ENCODE peak calls at places on chromosomes 1 and 21, in ten cellular contexts. I is fibroblast of lung; B is choroid plexus epithelial cell; A is upper lobe of right lung; X is transverse colon; C is HFF-Myc; L is H9; F is lower lobe of right lung; N is CD4-positive, alpha-beta T cell; P is glutamatergic neuron. Q is an unnamed sample.

GRCh38 chr1:11384170-11384554 is 94.8 kb upstream of the DISP3 start:
- DNase-seq in I (no peak), B (no peak), A (no peak), X (no peak), C (peak; percentile 38), L (no peak), F (no peak), N (no peak), P (no peak), Q (no peak)

GRCh38 chr1:209853677-209854076 is 25.9 kb downstream of the UTP25 start:
- DNase-seq in I (no peak), B (no peak), A (no peak), X (no peak), C (no peak), L (no peak), F (no peak), N (no peak), P (no peak), Q (no peak)

GRCh38 chr1:23140940-23141596 is 27.6 kb downstream of the LUZP1 start:
- DNase-seq in I (no peak), B (no peak), A (no peak), X (no peak), C (no peak), L (no peak), F (no peak), N (no peak), P (no peak), Q (no peak)

GRCh38 chr1:152886090-152886489 is 8.0 kb downstream of the SMCP start:
- DNase-seq in I (peak; percentile 22), B (no peak), A (no peak), X (no peak), C (no peak), L (no peak), F (no peak), N (no peak), P (no peak), Q (no peak)

GRCh38 chr1:115467790-115468189 is 129.7 kb upstream of the NGF start:
- DNase-seq in I (no peak), B (no peak), A (no peak), X (no peak), C (no peak), L (no peak), F (no peak), N (no peak), P (no peak), Q (no peak)

GRCh38 chr1:27007909-27008582 is 4.6 kb downstream of the TENT5B start:
- DNase-seq in I (no peak), B (no peak), A (peak; percentile 91), X (peak; percentile 81), C (no peak), L (peak; percentile 89), F (peak; percentile 90), N (no peak), P (no peak), Q (peak; percentile 84)

GRCh38 chr1:26533951-26534514 is 4.5 kb downstream of the RPS6KA1 start:
- DNase-seq in I (no peak), B (no peak), A (no peak), X (no peak), C (no peak), L (no peak), F (no peak), N (no peak), P (no peak), Q (no peak)

GRCh38 chr21:35259452-35259851 is 210.3 kb upstream of the RUNX1 start:
- DNase-seq in I (no peak), B (no peak), A (no peak), X (no peak), C (no peak), L (no peak), F (no peak), N (no peak), P (no peak), Q (peak; percentile 48)

GRCh38 chr1:45272943-45273342 is 53.8 kb upstream of the HPDL start:
- DNase-seq in I (peak; percentile 90), B (peak; percentile 84), A (no peak), X (no peak), C (peak; percentile 7), L (no peak), F (no peak), N (no peak), P (no peak), Q (no peak)

GRCh38 chr1:118947790-118948189 is 40.4 kb downstream of the TBX15 start:
- DNase-seq in I (peak; percentile 77), B (peak; percentile 89), A (no peak), X (no peak), C (no peak), L (no peak), F (no peak), N (no peak), P (no peak), Q (no peak)

GRCh38 chr1:82091729-82092128 is 291.0 kb downstream of the ADGRL2 start:
- DNase-seq in I (peak; percentile 49), B (peak; percentile 76), A (no peak), X (no peak), C (no peak), L (no peak), F (no peak), N (no peak), P (no peak), Q (no peak)
- TF ChIP-seq CTCF in I (no peak), B (peak; percentile 36), A (no peak), X (no peak), C (no peak), L (peak; percentile 61), F (peak; percentile 8), N (no peak), P (no peak), Q (no peak)

GRCh38 chr1:175070818-175071217 is 3.2 kb downstream of the TNN start:
- DNase-seq in I (no peak), B (no peak), A (no peak), X (no peak), C (no peak), L (no peak), F (no peak), N (no peak), P (no peak), Q (no peak)
- TF ChIP-seq CTCF in I (no peak), B (no peak), A (no peak), X (no peak), C (no peak), L (no peak), F (no peak), N (no peak), P (no peak), Q (no peak)

GRCh38 chr1:94926915-94927404 is at the start of gene CNN3:
- DNase-seq in I (peak; percentile 93), B (peak; percentile 95), A (peak; percentile 97), X (peak; percentile 94), C (peak; percentile 62), L (peak; percentile 94), F (peak; percentile 94), N (peak; percentile 69), P (peak; percentile 97), Q (peak; percentile 95)
- TF ChIP-seq CTCF in I (no peak), B (peak; percentile 25), A (no peak), X (no peak), C (no peak), L (no peak), F (no peak), N (no peak), P (no peak), Q (no peak)

GRCh38 chr1:147516157-147516917 is 25.0 kb upstream of the BCL9 start:
- DNase-seq in I (no peak), B (no peak), A (no peak), X (no peak), C (no peak), L (no peak), F (no peak), N (no peak), P (no peak), Q (no peak)

GRCh38 chr1:147514233-147514632 is 27.1 kb upstream of the BCL9 start:
- DNase-seq in I (no peak), B (no peak), A (no peak), X (no peak), C (no peak), L (no peak), F (no peak), N (no peak), P (no peak), Q (no peak)

GRCh38 chr1:147509786-147510360 is 31.4 kb upstream of the BCL9 start:
- DNase-seq in I (no peak), B (peak; percentile 34), A (no peak), X (no peak), C (no peak), L (no peak), F (no peak), N (no peak), P (peak; percentile 35), Q (no peak)

DNA sequence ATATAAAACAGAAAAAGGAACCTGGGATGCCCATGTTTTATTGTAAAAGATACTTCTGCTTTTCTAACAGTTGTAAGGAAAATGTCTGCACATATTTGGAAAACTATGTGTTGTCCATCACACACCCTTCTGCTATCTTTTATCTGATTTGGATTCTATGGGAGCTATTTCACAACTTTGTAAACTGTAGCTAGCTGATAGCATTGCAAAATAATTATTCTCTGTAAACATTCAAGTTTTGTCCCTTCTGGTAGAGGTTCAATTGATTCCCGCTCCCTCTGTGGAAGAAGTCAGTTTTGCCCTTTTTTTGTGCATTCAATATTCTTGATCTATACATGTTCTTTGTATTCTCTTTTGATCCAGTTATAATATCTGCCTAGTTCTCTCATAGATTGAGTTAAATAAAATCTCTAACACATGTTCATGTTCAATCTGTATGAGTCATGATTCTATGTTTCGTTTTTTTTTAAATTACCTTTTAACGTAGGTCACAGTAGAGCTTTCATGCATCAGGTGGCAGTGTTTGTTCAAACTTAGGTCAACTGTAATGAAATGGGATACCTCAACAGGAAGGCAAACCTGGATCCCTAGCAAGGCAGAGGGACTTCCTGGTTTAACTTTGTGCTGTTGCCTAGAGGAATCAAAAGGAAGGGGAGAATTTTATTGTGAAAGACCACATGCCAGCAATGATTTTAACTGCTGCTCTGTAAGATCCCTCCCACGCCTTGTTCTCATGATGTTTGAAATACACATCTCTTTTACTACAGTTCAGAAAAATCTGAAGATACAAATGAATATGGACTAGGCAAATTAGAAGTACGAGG is 26.0 kb upstream of the BCL9 start:
- DNase-seq in I (peak; percentile 45), B (peak; percentile 77), A (no peak), X (no peak), C (peak; percentile 50), L (peak; percentile 46), F (no peak), N (no peak), P (no peak), Q (peak; percentile 73)
- TF ChIP-seq CTCF in I (no peak), B (peak; percentile 23), A (peak; percentile 26), X (no peak), C (peak; percentile 4), L (peak; percentile 61), F (no peak), N (peak; percentile 67), P (no peak), Q (peak; percentile 25)

DNA sequence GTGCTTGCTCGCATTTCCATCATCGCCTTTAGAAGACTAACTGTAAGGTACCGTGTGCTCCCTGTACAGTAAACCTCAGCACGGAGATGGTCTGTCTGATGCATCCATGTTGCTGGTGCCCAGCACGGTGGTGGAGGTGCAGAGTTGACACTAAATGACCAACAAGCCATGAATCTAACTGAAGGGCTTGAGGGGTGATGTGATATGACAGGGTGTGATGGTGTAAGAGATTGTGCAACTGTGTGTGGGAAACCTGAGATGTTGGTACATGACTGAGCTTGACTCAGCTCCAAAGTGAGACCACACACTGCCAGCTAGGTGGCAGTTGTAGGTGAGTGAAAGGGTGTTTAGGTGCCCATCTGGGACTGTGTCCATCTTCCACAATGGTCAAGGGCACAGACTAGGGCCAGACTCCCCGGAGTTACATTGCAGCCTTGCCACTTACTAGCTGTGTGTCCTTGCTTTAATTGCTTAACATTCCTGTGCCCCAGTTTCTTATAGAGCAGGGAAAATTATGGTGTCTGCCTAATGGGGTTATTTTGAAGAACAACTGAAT is 21.4 kb downstream of the SLC2A1 start:
- DNase-seq in I (peak; percentile 74), B (peak; percentile 64), A (peak; percentile 21), X (peak; percentile 9), C (no peak), L (no peak), F (no peak), N (no peak), P (no peak), Q (peak; percentile 54)
- TF ChIP-seq CTCF in I (no peak), B (no peak), A (no peak), X (no peak), C (no peak), L (no peak), F (no peak), N (no peak), P (no peak), Q (no peak)

Q was measured in Calu3.